ENCODE peak calls at places on chromosomes 2 and 18, in four cellular contexts. N is mammary epithelial cell, Q is psoas muscle, Y is right atrium auricular region. R is an unnamed sample. For H3K4me1 and H3K36me3, the result is how much of the 10 kb centered on the place peaks cover.

GRCh38 chr2:74024216-74024615 is 39.5 kb downstream of the TET3 start:
- DNase-seq in N (no peak), Q (no peak), Y (no peak), R (no peak)

GRCh38 chr2:32128636-32129035 is 37.0 kb upstream of the SLC30A6 start:
- DNase-seq in N (no peak), Q (no peak), Y (no peak), R (no peak)

GRCh38 chr2:40158781-40159180 is 293.1 kb downstream of the SLC8A1 start:
- DNase-seq in N (no peak), Q (no peak), Y (no peak), R (no peak)

GRCh38 chr2:1653137-1653789 is 91.1 kb downstream of the PXDN start:
- DNase-seq in N (peak), Q (peak), Y (peak), R (no peak)

GRCh38 chr2:237731663-237732062 is 66.9 kb upstream of the RBM44 start:
- DNase-seq in N (peak), Q (no peak), Y (no peak), R (no peak)

GRCh38 chr2:205187731-205188130 is 494.6 kb upstream of the NRP2 start:
- DNase-seq in N (no peak), Q (no peak), Y (no peak), R (no peak)

GRCh38 chr18:13810950-13811485 is 12.9 kb upstream of the MC5R start:
- DNase-seq in N (no peak), Q (no peak), Y (no peak), R (no peak)

GRCh38 chr2:47075361-47076125 is 79.6 kb downstream of the STPG4 start:
- DNase-seq in N (no peak), Q (no peak), Y (no peak), R (no peak)

GRCh38 chr2:31980674-31981356 is 30.0 kb downstream of the MEMO1 start:
- DNase-seq in N (no peak), Q (no peak), Y (no peak), R (no peak)

GRCh38 chr2:241273552-241273988 is 41.9 kb downstream of the HDLBP start:
- DNase-seq in N (no peak), Q (no peak), Y (peak), R (peak)

GRCh38 chr2:41759880-41760279 is 287.9 kb upstream of the PKDCC start:
- DNase-seq in N (no peak), Q (no peak), Y (no peak), R (no peak)

GRCh38 chr2:129912871-129913694 is 66.4 kb upstream of the RAB6C start:
- DNase-seq in N (no peak), Q (no peak), Y (peak), R (no peak)

GRCh38 chr2:191677646-191678436 is at the start of gene NABP1:
- DNase-seq in N (peak), Q (peak), Y (peak), R (peak)

GRCh38 chr18:70279470-70279869 is 9.4 kb upstream of the SOCS6 start:
- DNase-seq in N (no peak), Q (no peak), Y (no peak), R (no peak)

GRCh38 chr2:16640867-16641266 is 24.8 kb downstream of the CYRIA start:
- DNase-seq in N (no peak), Q (peak), Y (no peak), R (no peak)

DNA sequence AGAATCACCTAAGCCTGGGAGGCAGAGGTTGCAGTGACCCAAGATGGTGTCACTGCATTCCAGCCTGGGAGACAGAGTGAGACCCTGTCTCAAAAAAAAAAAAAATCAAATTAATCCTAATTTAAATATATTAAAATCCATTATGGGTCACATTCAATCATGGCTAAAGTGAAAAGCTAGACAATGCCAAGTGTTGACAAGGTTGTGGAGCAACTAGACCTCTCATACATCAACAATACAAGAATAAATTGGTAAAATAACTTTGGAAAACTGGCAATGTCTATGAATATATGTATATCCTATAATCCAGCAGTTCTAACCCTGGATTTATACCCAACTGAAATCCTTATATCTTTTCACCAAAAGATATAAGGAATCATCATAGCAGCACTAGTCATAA is 23.4 kb upstream of the ATL2 start:
- DNase-seq in N (no peak), Q (no peak), Y (no peak), R (no peak)
- H3K4me1 ChIP-seq in N (under half), Q (under half), Y (under half), R (under half)

GRCh38 chr2:196712867-196713266 is 73.4 kb downstream of the CCDC150 start:
- DNase-seq in N (no peak), Q (no peak), Y (no peak), R (no peak)

GRCh38 chr2:196719565-196719872 is 80.0 kb downstream of the GTF3C3 start:
- DNase-seq in N (no peak), Q (no peak), Y (no peak), R (no peak)

GRCh38 chr2:196718796-196719564 is 79.5 kb downstream of the CCDC150 start:
- DNase-seq in N (no peak), Q (peak), Y (peak), R (no peak)

DNA sequence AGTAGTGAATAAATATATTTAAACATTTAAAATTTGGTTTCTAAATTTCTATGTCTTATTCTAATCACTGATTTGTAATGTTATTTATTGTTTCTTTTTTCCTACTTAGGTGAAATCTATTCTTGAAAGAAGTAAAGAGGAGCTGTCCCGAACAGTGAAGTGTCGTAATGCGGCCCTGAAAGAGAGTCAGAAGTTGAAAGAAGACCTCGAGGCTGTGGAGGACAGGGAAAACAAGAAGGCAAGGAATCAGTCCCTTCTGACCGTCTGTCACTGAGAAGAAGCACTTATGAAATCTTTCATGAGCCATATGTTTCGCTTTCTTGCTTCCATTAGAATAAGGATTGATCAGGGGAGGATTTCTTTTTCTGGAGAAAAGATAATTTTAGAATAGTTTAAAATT is 78.9 kb downstream of the CCDC150 start:
- DNase-seq in N (no peak), Q (no peak), Y (no peak), R (no peak)
- H3K27ac ChIP-seq in N (no peak), Q (peak), Y (no peak), R (no peak)

DNA sequence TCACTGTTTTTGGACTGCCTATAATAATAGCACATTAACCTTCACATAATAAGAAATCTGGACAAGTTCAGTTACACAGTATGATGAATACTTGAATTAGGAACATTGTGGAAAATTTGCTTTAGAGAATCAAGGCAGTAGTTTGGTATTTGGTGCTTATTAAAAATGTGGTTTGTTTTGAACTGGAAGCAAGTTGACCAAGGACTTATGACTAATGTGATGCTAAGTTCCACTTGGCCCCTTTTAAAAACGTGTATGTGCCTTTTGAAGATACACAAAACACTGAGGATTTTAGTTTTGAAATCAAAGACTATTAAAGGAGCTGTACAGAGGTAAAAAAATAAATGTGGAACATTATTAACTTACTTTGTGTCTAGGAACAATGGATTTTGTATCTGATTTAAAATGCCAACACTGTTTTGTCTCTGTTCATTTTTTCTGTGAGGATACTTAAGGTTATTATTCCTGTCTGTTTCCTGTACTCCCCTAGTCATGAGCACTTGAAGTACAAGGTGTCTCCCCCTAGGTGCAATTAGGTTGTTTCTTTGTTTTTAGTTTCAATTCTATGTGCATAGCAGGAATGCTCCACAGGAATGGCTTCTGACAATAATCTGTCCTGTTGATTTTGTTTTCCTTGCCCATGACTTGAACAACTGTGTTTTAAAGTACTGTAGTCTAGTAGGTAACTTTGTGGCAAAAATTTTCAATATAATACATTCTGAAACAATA is 49.6 kb upstream of the PTH2R start:
- DNase-seq in N (no peak), Q (no peak), Y (no peak), R (no peak)
- H3K36me3 ChIP-seq in N (under half), Q (half or more), Y (half or more), R (under half)

DNA sequence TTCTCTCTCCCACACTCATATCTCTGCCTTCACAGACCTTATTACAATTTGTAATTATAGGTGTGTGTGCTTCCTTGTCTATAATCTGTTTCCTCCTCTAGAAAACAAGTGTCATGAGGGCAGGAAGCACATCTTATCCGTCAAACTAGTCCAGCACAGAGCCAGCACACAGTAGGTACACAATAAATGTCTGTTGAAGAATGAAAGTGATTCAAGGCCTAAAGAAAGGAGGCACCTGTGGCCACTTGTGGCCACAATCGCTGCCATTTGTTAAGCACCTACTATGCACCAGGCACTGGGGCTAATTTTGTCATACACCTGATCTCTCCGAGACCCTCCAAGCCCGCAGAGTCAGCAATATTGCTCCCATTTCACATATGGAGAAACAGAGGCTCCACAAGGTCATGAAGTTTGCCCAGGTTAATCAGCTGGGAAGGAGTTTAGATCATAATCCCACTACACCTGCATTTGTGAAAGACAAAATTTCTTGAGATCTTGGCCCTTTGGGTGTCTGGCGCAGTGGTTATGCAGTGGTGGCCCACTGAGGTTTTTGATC is 78.4 kb downstream of the TNS1 start:
- DNase-seq in N (no peak), Q (no peak), Y (no peak), R (no peak)
- H3K4me1 ChIP-seq in N (under half), Q (half or more), Y (half or more), R (under half)

GRCh38 chr2:28400434-28400833 is 7.8 kb downstream of the FOSL2 start:
- DNase-seq in N (no peak), Q (no peak), Y (no peak), R (no peak)

GRCh38 chr2:28401948-28402550 is 9.4 kb downstream of the FOSL2 start:
- DNase-seq in N (no peak), Q (no peak), Y (no peak), R (no peak)

GRCh38 chr2:28401411-28401810 is 8.8 kb downstream of the FOSL2 start:
- DNase-seq in N (no peak), Q (no peak), Y (no peak), R (no peak)

GRCh38 chr2:28399946-28400345 is 7.3 kb downstream of the FOSL2 start:
- DNase-seq in N (no peak), Q (no peak), Y (no peak), R (no peak)

GRCh38 chr2:28400921-28401320 is 8.3 kb downstream of the FOSL2 start:
- DNase-seq in N (no peak), Q (no peak), Y (no peak), R (no peak)
- H3K27ac ChIP-seq in N (no peak), Q (peak), Y (no peak), R (no peak)

GRCh38 chr2:121456325-121456724 is 74.4 kb upstream of the RNU4ATAC start:
- DNase-seq in N (no peak), Q (no peak), Y (no peak), R (no peak)

GRCh38 chr2:121450301-121450700 is 80.4 kb upstream of the RNU4ATAC start:
- DNase-seq in N (no peak), Q (no peak), Y (no peak), R (no peak)

GRCh38 chr2:121451373-121451772 is 79.3 kb upstream of the RNU4ATAC start:
- DNase-seq in N (no peak), Q (no peak), Y (no peak), R (no peak)

GRCh38 chr2:121454549-121455090 is 76.1 kb upstream of the RNU4ATAC start:
- DNase-seq in N (no peak), Q (no peak), Y (no peak), R (no peak)

GRCh38 chr2:121455438-121455837 is 75.2 kb upstream of the RNU4ATAC start:
- DNase-seq in N (no peak), Q (no peak), Y (no peak), R (no peak)
- H3K36me3 ChIP-seq in N (under half), Q (half or more), Y (under half), R (under half)